ENCODE peak calls at places on chromosomes 2 and 18, in four cellular contexts. I is tibial artery; O is activated CD4-positive, alpha-beta T cell treated with anti-CD3 and anti-CD28 coated beads for 4 hours; K is Caki2. T is an unnamed sample.

GRCh38 chr2:112728029-112728362 is 7.2 kb downstream of the NT5DC4 start:
- DNase-seq in I (no peak), O (no peak), K (no peak), T (no peak)

GRCh38 chr2:20476950-20477349 is 30.1 kb downstream of the RHOB start:
- DNase-seq in I (peak), K (no peak), O (no peak), T (no peak)

GRCh38 chr18:46019956-46020355 is 52.1 kb downstream of the PSTPIP2 start:
- DNase-seq in I (no peak), O (no peak), K (no peak), T (no peak)

GRCh38 chr2:139031722-139032121 is 251.5 kb upstream of the NXPH2 start:
- DNase-seq in O (no peak), I (no peak), K (peak), T (no peak)

GRCh38 chr2:232890536-232890895 is 20.5 kb downstream of the SNORC start:
- DNase-seq in K (no peak), O (no peak), I (peak), T (no peak)

GRCh38 chr2:106143495-106144215 is 50.4 kb downstream of the UXS1 start:
- DNase-seq in O (no peak), I (no peak), K (no peak), T (no peak)

GRCh38 chr2:149787206-149787605 is 199.6 kb upstream of the MMADHC start:
- DNase-seq in K (no peak), I (no peak), O (no peak), T (no peak)

GRCh38 chr2:171272039-171272438 is 111.3 kb upstream of the TLK1 start:
- DNase-seq in I (no peak), K (peak), O (no peak), T (peak)

GRCh38 chr18:56738184-56738583 is 87.0 kb downstream of the WDR7 start:
- DNase-seq in O (no peak), I (no peak), K (no peak), T (no peak)

GRCh38 chr2:225354281-225354774 is 45.2 kb upstream of the NYAP2 start:
- DNase-seq in K (no peak), O (no peak), I (no peak), T (no peak)

GRCh38 chr18:8288447-8289213 is 320.6 kb upstream of the RAB12 start:
- DNase-seq in O (no peak), K (no peak), I (no peak), T (peak)

GRCh38 chr2:70983506-70984227 is 5.2 kb downstream of the ANKRD53 start:
- DNase-seq in O (no peak), K (no peak), I (peak), T (no peak)

GRCh38 chr2:15182275-15182674 is 378.9 kb downstream of the NBAS start:
- DNase-seq in I (no peak), O (no peak), K (no peak), T (no peak)

GRCh38 chr2:150705767-150706166 is 218.3 kb upstream of the RND3 start:
- DNase-seq in O (no peak), I (no peak), K (no peak), T (no peak)

GRCh38 chr2:20429528-20429927 is 17.3 kb upstream of the RHOB start:
- DNase-seq in K (no peak), O (no peak), I (peak), T (no peak)

GRCh38 chr2:14424478-14425390 is 207.8 kb upstream of the LRATD1 start:
- DNase-seq in I (no peak), O (no peak), K (no peak), T (no peak)

GRCh38 chr2:119279666-119280065 is 56.0 kb downstream of the STEAP3 start:
- DNase-seq in I (no peak), O (no peak), K (no peak), T (no peak)

GRCh38 chr18:79278896-79279295 is 116.8 kb upstream of the NFATC1 start:
- DNase-seq in K (no peak), I (no peak), O (no peak), T (no peak)

GRCh38 chr2:202115385-202116060 is 42.5 kb downstream of the KIAA2012 start:
- DNase-seq in O (no peak), I (no peak), K (no peak), T (no peak)

GRCh38 chr2:184041077-184041476 is 557.3 kb upstream of the ZNF804A start:
- DNase-seq in K (peak), I (no peak), O (no peak), T (no peak)

GRCh38 chr2:119475225-119475856 is 43.7 kb downstream of the TMEM37 start:
- DNase-seq in I (no peak), O (no peak), K (no peak), T (no peak)

T was measured in body of pancreas.